ENCODE peak calls at places on chromosomes 3 and 15, in seven cellular contexts. X is activated CD4-positive, alpha-beta T cell treated with anti-CD3 and anti-CD28 coated beads, Interleukin-2, amount 50 U/mL, for 24 hours; Y is GDM1; Q is SW480; S is SK-N-SH; D is neural progenitor cell; N is stomach. F is an unnamed sample.

GRCh38 chr3:37715976-37716375 is 145.7 kb upstream of the CTDSPL start:
- DNase-seq in X (no peak), Y (no peak), Q (no peak), S (no peak), D (no peak), N (no peak), F (no peak)

GRCh38 chr3:15499536-15499935 is 22.0 kb downstream of the COLQ start:
- DNase-seq in X (no peak), Y (no peak), Q (no peak), S (no peak), D (no peak), N (no peak), F (no peak)

GRCh38 chr3:134065836-134066538 is 36.3 kb upstream of the SLCO2A1 start:
- DNase-seq in X (no peak), Y (no peak), Q (no peak), S (no peak), D (no peak), N (no peak), F (no peak)

GRCh38 chr3:27713066-27713400 is 9.1 kb downstream of the EOMES start:
- DNase-seq in X (no peak), Y (no peak), Q (peak; percentile 4), S (no peak), D (no peak), N (no peak), F (no peak)

GRCh38 chr3:25426408-25426807 is 1.7 kb upstream of the RARB start:
- DNase-seq in X (no peak), Y (no peak), Q (peak; percentile 33), S (no peak), D (peak; percentile 53), N (no peak), F (no peak)

GRCh38 chr3:157318639-157319288 is 117.9 kb upstream of the PTX3 start:
- DNase-seq in X (no peak), Y (no peak), Q (no peak), S (no peak), D (no peak), N (no peak), F (no peak)

GRCh38 chr3:183328823-183329222 is 75.8 kb downstream of the B3GNT5 start:
- DNase-seq in X (no peak), Y (no peak), Q (peak; percentile 51), S (no peak), D (no peak), N (no peak), F (no peak)

GRCh38 chr3:129857899-129858298 is 35.6 kb downstream of the TMCC1 start:
- DNase-seq in X (no peak), Y (no peak), Q (no peak), S (no peak), D (no peak), N (no peak), F (no peak)

GRCh38 chr3:197454014-197454413 is 101.8 kb downstream of the BDH1 start:
- DNase-seq in X (no peak), Y (peak; percentile 11), Q (peak; percentile 77), S (peak; percentile 50), D (no peak), N (no peak), F (no peak)

GRCh38 chr15:89770041-89770440 is 6.1 kb upstream of the MESP2 start:
- DNase-seq in X (no peak), Y (no peak), Q (no peak), S (no peak), D (no peak), N (no peak), F (no peak)

GRCh38 chr15:68241088-68241935 is 11.8 kb upstream of the CLN6 start:
- DNase-seq in X (no peak), Y (no peak), Q (no peak), S (no peak), D (peak; percentile 54), N (no peak), F (no peak)

GRCh38 chr3:165835431-165835830 is 1.8 kb downstream of the BCHE start:
- DNase-seq in X (no peak), Y (no peak), Q (no peak), S (no peak), D (no peak), N (no peak), F (no peak)

GRCh38 chr15:48002772-48003171 is 118.0 kb upstream of the SLC24A5 start:
- DNase-seq in X (no peak), Y (no peak), Q (no peak), S (no peak), D (no peak), N (no peak), F (no peak)

GRCh38 chr15:90691369-90691768 is 25.8 kb upstream of the BLM start:
- DNase-seq in X (no peak), Y (no peak), Q (no peak), S (no peak), D (no peak), N (no peak), F (no peak)

GRCh38 chr3:183508818-183509217 is 46.7 kb downstream of the KLHL6 start:
- DNase-seq in X (no peak), Y (no peak), Q (no peak), S (no peak), D (no peak), N (no peak), F (no peak)

GRCh38 chr15:82048809-82049208 is 3.0 kb upstream of the MEX3B start:
- DNase-seq in X (no peak), Y (no peak), Q (no peak), S (no peak), D (no peak), N (no peak), F (no peak)

GRCh38 chr3:89025185-89025584 is 82.2 kb upstream of the EPHA3 start:
- DNase-seq in X (no peak), Y (no peak), Q (peak; percentile 44), S (no peak), D (peak; percentile 38), N (no peak), F (no peak)

GRCh38 chr3:139218046-139218445 is 125.8 kb upstream of the MRPS22 start:
- DNase-seq in X (no peak), Y (no peak), Q (peak; percentile 16), S (no peak), D (no peak), N (no peak), F (no peak)

GRCh38 chr15:85727068-85727467 is 67.7 kb downstream of the KLHL25 start:
- DNase-seq in X (no peak), Y (no peak), Q (no peak), S (no peak), D (no peak), N (no peak), F (no peak)

GRCh38 chr15:56496635-56497034 is 31.7 kb upstream of the MNS1 start:
- DNase-seq in X (no peak), Y (peak; percentile 36), Q (peak; percentile 69), S (peak; percentile 56), D (peak; percentile 66), N (no peak), F (peak; percentile 70)

GRCh38 chr15:64667736-64668161 is 107.6 kb downstream of the RBPMS2 start:
- DNase-seq in X (no peak), Y (no peak), Q (no peak), S (no peak), D (no peak), N (no peak), F (peak; percentile 38)

GRCh38 chr3:159953320-159953719 is 35.3 kb upstream of the IL12A start:
- DNase-seq in X (no peak), Y (no peak), Q (no peak), S (no peak), D (no peak), N (no peak), F (no peak)

GRCh38 chr3:198113219-198114053 is 153.4 kb downstream of the LMLN start:
- DNase-seq in X (no peak), Y (no peak), Q (no peak), S (peak; percentile 58), D (peak; percentile 72), N (no peak), F (no peak)

GRCh38 chr15:74540761-74541493 is at the start of gene ARID3B:
- DNase-seq in X (peak; percentile 96), Y (peak; percentile 95), Q (peak; percentile 98), S (peak; percentile 97), D (peak; percentile 99), N (peak; percentile 98), F (peak; percentile 95)

GRCh38 chr3:143330316-143330868 is 210.8 kb downstream of the CHST2 start:
- DNase-seq in X (no peak), Y (no peak), Q (no peak), S (no peak), D (no peak), N (no peak), F (no peak)

GRCh38 chr15:100029868-100030479 is 296.7 kb upstream of the LYSMD4 start:
- DNase-seq in X (no peak), Y (no peak), Q (no peak), S (no peak), D (no peak), N (no peak), F (no peak)

GRCh38 chr15:37133619-37134018 is 33.3 kb upstream of the MEIS2 start:
- DNase-seq in X (no peak), Y (no peak), Q (no peak), S (no peak), D (no peak), N (no peak), F (no peak)

GRCh38 chr3:132417695-132418520 is 606 bp downstream of the DNAJC13 start:
- DNase-seq in X (no peak), Y (peak; percentile 73), Q (peak; percentile 76), S (peak; percentile 55), D (peak; percentile 68), N (peak; percentile 49), F (peak; percentile 64)

GRCh38 chr15:101004500-101004899 is 85.3 kb downstream of the LRRK1 start:
- DNase-seq in X (no peak), Y (no peak), Q (no peak), S (no peak), D (no peak), N (no peak), F (no peak)

GRCh38 chr15:48332642-48333034 is 1.4 kb downstream of the DUT start:
- DNase-seq in X (no peak), Y (no peak), Q (no peak), S (no peak), D (no peak), N (no peak), F (no peak)

GRCh38 chr3:124559650-124560405 is 170.4 kb upstream of the UMPS start:
- DNase-seq in X (peak; percentile 46), Y (peak; percentile 50), Q (peak; percentile 68), S (peak; percentile 78), D (peak; percentile 88), N (peak; percentile 82), F (peak; percentile 79)

GRCh38 chr3:155019576-155019975 is 60.5 kb upstream of the MME start:
- DNase-seq in X (no peak), Y (no peak), Q (no peak), S (no peak), D (no peak), N (no peak), F (peak; percentile 26)

GRCh38 chr3:12815719-12816118 is 19.2 kb downstream of the CAND2 start:
- DNase-seq in X (no peak), Y (no peak), Q (no peak), S (no peak), D (no peak), N (no peak), F (no peak)

GRCh38 chr15:66808181-66808824 is 106.3 kb downstream of the SMAD6 start:
- DNase-seq in X (no peak), Y (no peak), Q (no peak), S (no peak), D (no peak), N (no peak), F (no peak)

GRCh38 chr3:64627471-64628321 is 60.1 kb downstream of the ADAMTS9 start:
- DNase-seq in X (no peak), Y (no peak), Q (peak; percentile 58), S (no peak), D (peak; percentile 70), N (no peak), F (no peak)

GRCh38 chr3:127751163-127751621 is 71.1 kb downstream of the MGLL start:
- DNase-seq in X (no peak), Y (no peak), Q (no peak), S (peak; percentile 62), D (no peak), N (peak; percentile 56), F (no peak)